ENCODE peak calls at places on chromosomes 6 and 20, in six cellular contexts. C is NB4, L is iris pigment epithelial cell, O is fibroblast of the aortic adventitia, H is AG09319, M is PC-9. D is an unnamed sample.
A peak's percentile ranks its signal among the peaks of the same experiment; 100 is the strongest.

GRCh38 chr6:111377558-111378120 is 105.4 kb downstream of the REV3L start:
- DNase-seq in C (no peak), L (peak; percentile 49), O (peak; percentile 26), H (no peak), M (no peak), D (no peak)

GRCh38 chr20:50484271-50484976 is 25.8 kb upstream of the PTPN1 start:
- DNase-seq in C (peak; percentile 80), L (no peak), O (peak; percentile 24), H (no peak), M (no peak), D (no peak)

GRCh38 chr20:1888796-1889463 is 6.3 kb upstream of the SIRPA start:
- DNase-seq in C (peak; percentile 97), L (peak; percentile 68), O (peak; percentile 49), H (no peak), M (peak; percentile 57), D (no peak)

GRCh38 chr6:1391692-1392309 is 2.4 kb downstream of the FOXF2 start:
- DNase-seq in C (no peak), L (peak; percentile 68), O (peak; percentile 47), H (no peak), M (no peak), D (no peak)

GRCh38 chr6:3304500-3305215 is 45.9 kb downstream of the PSMG4 start:
- DNase-seq in C (no peak), L (no peak), O (no peak), H (no peak), M (no peak), D (no peak)

GRCh38 chr20:7822772-7823171 is 117.5 kb downstream of the HAO1 start:
- DNase-seq in C (no peak), L (no peak), O (no peak), H (no peak), M (no peak), D (no peak)

GRCh38 chr6:65468307-65468706 is 238.7 kb downstream of the EYS start:
- DNase-seq in C (no peak), L (no peak), O (no peak), H (no peak), M (no peak), D (no peak)

GRCh38 chr20:50464026-50464724 is 46.0 kb upstream of the PTPN1 start:
- DNase-seq in C (peak; percentile 74), L (peak; percentile 46), O (peak; percentile 66), H (no peak), M (peak; percentile 60), D (no peak)

GRCh38 chr6:90701146-90701781 is 114.4 kb upstream of the MAP3K7 start:
- DNase-seq in C (peak; percentile 77), L (no peak), O (no peak), H (no peak), M (no peak), D (no peak)

GRCh38 chr6:56040271-56040670 is 164.9 kb upstream of the BMP5 start:
- DNase-seq in C (peak; percentile 45), L (peak; percentile 91), O (peak; percentile 82), H (no peak), M (no peak), D (no peak)

GRCh38 chr6:28134015-28134414 is 7.7 kb upstream of the ZKSCAN8 start:
- DNase-seq in C (peak; percentile 72), L (peak; percentile 50), O (peak; percentile 53), H (no peak), M (peak; percentile 41), D (no peak)

GRCh38 chr6:137399949-137400443 is 94.2 kb downstream of the OLIG3 start:
- DNase-seq in C (no peak), L (no peak), O (no peak), H (no peak), M (no peak), D (no peak)

GRCh38 chr20:18363708-18364107 is 75.4 kb downstream of the ZNF133 start:
- DNase-seq in C (no peak), L (no peak), O (no peak), H (no peak), M (no peak), D (no peak)

GRCh38 chr6:43544461-43544860 is 27.6 kb downstream of the POLR1C start:
- DNase-seq in C (no peak), L (no peak), O (no peak), H (no peak), M (no peak), D (no peak)

GRCh38 chr20:37257993-37258392 is 3.6 kb downstream of the GHRH start:
- DNase-seq in C (no peak), L (no peak), O (no peak), H (no peak), M (no peak), D (no peak)

GRCh38 chr6:43070028-43070632 is 6.0 kb upstream of the PTK7 start:
- DNase-seq in C (peak; percentile 77), L (peak; percentile 67), O (peak; percentile 84), H (peak; percentile 56), M (peak; percentile 48), D (no peak)

GRCh38 chr6:132812255-132812732 is 2.1 kb upstream of the RPS12 start:
- DNase-seq in C (peak; percentile 33), L (peak; percentile 75), O (peak; percentile 65), H (no peak), M (no peak), D (no peak)

GRCh38 chr6:163701761-163702160 is 287.2 kb downstream of the QKI start:
- DNase-seq in C (no peak), L (no peak), O (no peak), H (no peak), M (no peak), D (no peak)

GRCh38 chr6:132153221-132153896 is 202.2 kb upstream of the CCN2 start:
- DNase-seq in C (no peak), L (peak; percentile 94), O (peak; percentile 94), H (peak; percentile 96), M (no peak), D (no peak)

GRCh38 chr6:75436869-75437268 is 56.7 kb downstream of the FILIP1 start:
- DNase-seq in C (no peak), L (no peak), O (peak; percentile 53), H (no peak), M (no peak), D (no peak)

GRCh38 chr6:137277971-137278602 is 58.9 kb upstream of the IFNGR1 start:
- DNase-seq in C (no peak), L (peak; percentile 74), O (peak; percentile 62), H (no peak), M (peak; percentile 88), D (no peak)

GRCh38 chr6:152161501-152161900 is 354.0 kb downstream of the ESR1 start:
- DNase-seq in C (no peak), L (peak; percentile 86), O (peak; percentile 30), H (no peak), M (no peak), D (peak; percentile 28)